ENCODE peak calls at places on chromosomes 16 and 17, in four cellular contexts. F is left lung, W is endodermal cell, K is SJCRH30. U is an unnamed sample.

GRCh38 chr17:36880506-36880905 is 56.8 kb upstream of the LHX1 start:
- DNase-seq in K (no peak), W (peak; percentile 42), F (no peak), U (no peak)

GRCh38 chr17:4194796-4195195 is 51.8 kb downstream of the CYB5D2 start:
- DNase-seq in F (no peak), W (no peak), K (no peak), U (no peak)

GRCh38 chr16:57863434-57864160 is 61.3 kb upstream of the KIFC3 start:
- DNase-seq in W (peak; percentile 88), K (peak; percentile 77), F (no peak), U (peak; percentile 77)

GRCh38 chr16:22257440-22257839 is 39.8 kb upstream of the POLR3E start:
- DNase-seq in W (peak; percentile 58), F (no peak), K (no peak), U (no peak)

GRCh38 chr17:35817196-35817595 is 7.9 kb downstream of the TAF15 start:
- DNase-seq in F (no peak), W (no peak), K (no peak), U (no peak)

GRCh38 chr17:11486726-11487310 is 111.5 kb upstream of the DNAH9 start:
- DNase-seq in W (peak; percentile 51), F (no peak), K (peak; percentile 40), U (no peak)

GRCh38 chr17:44280383-44280782 is 12.4 kb upstream of the SLC4A1 start:
- DNase-seq in W (peak; percentile 48), K (no peak), F (peak; percentile 48), U (no peak)

GRCh38 chr16:57610611-57611010 is 17.8 kb upstream of the ADGRG1 start:
- DNase-seq in K (no peak), F (no peak), W (peak; percentile 23), U (no peak)

GRCh38 chr17:7884581-7885356 is 3.8 kb upstream of the CHD3 start:
- DNase-seq in W (peak; percentile 65), F (peak; percentile 80), K (no peak), U (peak; percentile 66)

GRCh38 chr16:4006441-4006989 is 109.7 kb downstream of the ADCY9 start:
- DNase-seq in F (no peak), K (no peak), W (no peak), U (no peak)

GRCh38 chr17:80029235-80029974 is 6.3 kb downstream of the TBC1D16 start:
- DNase-seq in F (no peak), W (peak; percentile 71), K (peak; percentile 92), U (peak; percentile 95)

GRCh38 chr16:12527077-12527476 is 276.6 kb downstream of the CPPED1 start:
- DNase-seq in F (no peak), W (no peak), K (no peak), U (no peak)

GRCh38 chr16:80014241-80014939 is 413.9 kb upstream of the MAF start:
- DNase-seq in W (no peak), F (no peak), K (no peak), U (no peak)

GRCh38 chr17:31697838-31698237 is 161.2 kb downstream of the COPRS start:
- DNase-seq in F (no peak), K (no peak), W (no peak), U (no peak)

GRCh38 chr17:31535581-31535981 is 144.1 kb downstream of the RAB11FIP4 start:
- DNase-seq in F (no peak), W (no peak), K (peak; percentile 63), U (no peak)

GRCh38 chr17:30323895-30324319 is 9.9 kb downstream of the TMIGD1 start:
- DNase-seq in W (no peak), F (no peak), K (peak; percentile 26), U (peak; percentile 71)

GRCh38 chr16:56927471-56927870 is 4.5 kb upstream of the HERPUD1 start:
- DNase-seq in F (no peak), W (no peak), K (no peak), U (no peak)

GRCh38 chr17:10447035-10447931 is 22.1 kb downstream of the MYH4 start:
- DNase-seq in F (no peak), W (no peak), K (no peak), U (no peak)

GRCh38 chr16:66517586-66518263 is 32.2 kb downstream of the TK2 start:
- DNase-seq in K (no peak), F (no peak), W (peak; percentile 36), U (no peak)

GRCh38 chr16:12459401-12459791 is 344.3 kb downstream of the CPPED1 start:
- DNase-seq in F (peak; percentile 82), K (no peak), W (no peak), U (no peak)

GRCh38 chr17:58120195-58120822 is 27.9 kb upstream of the OR4D1 start:
- DNase-seq in F (no peak), W (peak; percentile 92), K (peak; percentile 82), U (no peak)

GRCh38 chr16:89115216-89115949 is 21.7 kb downstream of the ACSF3 start:
- DNase-seq in K (peak; percentile 60), W (no peak), F (peak; percentile 95), U (peak; percentile 80)

GRCh38 chr16:83400234-83400633 is 407.5 kb upstream of the HSBP1 start:
- DNase-seq in W (peak; percentile 84), F (no peak), K (peak; percentile 13), U (no peak)

GRCh38 chr17:67256075-67256732 is 11.2 kb upstream of the HELZ start:
- DNase-seq in F (no peak), K (no peak), W (no peak), U (no peak)

GRCh38 chr17:37088459-37088858 is 139.7 kb downstream of the AATF start:
- DNase-seq in W (no peak), K (no peak), F (no peak), U (no peak)

GRCh38 chr17:61833536-61834203 is 29.7 kb downstream of the BRIP1 start:
- DNase-seq in K (peak; percentile 16), W (no peak), F (no peak), U (no peak)

GRCh38 chr17:76446449-76447231 is 6.3 kb downstream of the UBE2O start:
- DNase-seq in F (no peak), K (peak; percentile 36), W (peak; percentile 82), U (no peak)

GRCh38 chr16:63742150-63742549 is 1379.7 kb downstream of the CDH11 start:
- DNase-seq in F (no peak), K (no peak), W (no peak), U (no peak)

GRCh38 chr16:3861808-3862451 is 18.6 kb downstream of the CREBBP start:
- DNase-seq in F (peak; percentile 85), W (no peak), K (no peak), U (no peak)

GRCh38 chr16:4517812-4518211 is 20.8 kb downstream of the CDIP1 start:
- DNase-seq in F (no peak), W (peak; percentile 92), K (peak; percentile 71), U (no peak)

GRCh38 chr16:84138824-84139627 is 6.0 kb downstream of the HSDL1 start:
- DNase-seq in K (peak; percentile 61), W (no peak), F (no peak), U (no peak)

GRCh38 chr16:85930321-85930720 is 31.4 kb downstream of the IRF8 start:
- DNase-seq in K (no peak), F (no peak), W (no peak), U (no peak)

GRCh38 chr16:85928411-85928820 is 29.5 kb downstream of the IRF8 start:
- DNase-seq in F (no peak), W (no peak), K (no peak), U (no peak)

GRCh38 chr16:85927938-85928337 is 29.0 kb downstream of the IRF8 start:
- DNase-seq in W (no peak), F (no peak), K (no peak), U (no peak)

GRCh38 chr16:85927326-85927725 is 28.4 kb downstream of the IRF8 start:
- DNase-seq in F (no peak), W (no peak), K (no peak), U (no peak)

DNA sequence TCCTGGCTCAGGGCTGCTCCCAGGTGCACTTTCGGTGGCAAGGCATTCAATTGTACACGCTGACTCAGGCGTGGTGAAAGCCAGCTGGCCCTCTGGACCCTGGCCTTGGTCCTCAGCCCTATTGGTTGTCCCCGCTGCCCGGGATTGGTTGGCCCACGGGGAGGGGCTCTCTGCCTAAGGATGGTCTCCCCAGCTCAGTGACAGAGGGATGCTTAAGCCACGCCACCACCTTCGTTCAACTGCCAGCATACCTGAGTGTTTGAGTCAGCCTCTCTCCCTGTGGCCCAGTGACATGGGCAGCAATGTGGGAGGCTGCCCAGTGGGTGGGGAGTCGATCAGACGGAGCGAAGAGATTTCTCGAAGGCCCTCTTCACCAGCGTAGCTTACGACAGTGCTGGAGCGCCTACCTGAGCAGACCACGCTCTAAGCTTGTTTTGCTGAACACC is 30.3 kb downstream of the IRF8 start:
- DNase-seq in W (peak; percentile 61), F (no peak), K (no peak), U (no peak)
- H3K4me1 ChIP-seq in W (no peaks in the 10 kb centered on the region), F (peaks cover 7% of the 10 kb centered on the region), K (no peaks in the 10 kb centered on the region), U (peaks cover 3% of the 10 kb centered on the region)

GRCh38 chr17:51257150-51258081 is 2.4 kb downstream of the MBTD1 start:
- DNase-seq in F (no peak), K (no peak), W (no peak), U (no peak)
- H3K4me1 ChIP-seq in F (peaks cover 11% of the 10 kb centered on the region), K (no peaks in the 10 kb centered on the region), W (no peaks in the 10 kb centered on the region), U (peaks cover 53% of the 10 kb centered on the region)

GRCh38 chr16:53775821-53776431 is 72.0 kb downstream of the FTO start:
- DNase-seq in F (no peak), W (no peak), K (peak; percentile 62), U (peak; percentile 68)
- H3K4me1 ChIP-seq in F (peaks cover 34% of the 10 kb centered on the region), W (peaks cover 3% of the 10 kb centered on the region), K (peaks cover 28% of the 10 kb centered on the region), U (peaks cover 84% of the 10 kb centered on the region)

GRCh38 chr16:17354121-17354750 is 116.5 kb downstream of the XYLT1 start:
- DNase-seq in K (no peak), F (no peak), W (no peak), U (no peak)

GRCh38 chr16:17348826-17349225 is 121.9 kb downstream of the XYLT1 start:
- DNase-seq in K (no peak), W (no peak), F (no peak), U (no peak)

GRCh38 chr16:17348042-17348783 is 122.5 kb downstream of the XYLT1 start:
- DNase-seq in K (no peak), F (no peak), W (no peak), U (no peak)

GRCh38 chr16:17350212-17350611 is 120.5 kb downstream of the XYLT1 start:
- DNase-seq in W (no peak), K (no peak), F (no peak), U (no peak)

GRCh38 chr16:17351471-17352045 is 119.2 kb downstream of the XYLT1 start:
- DNase-seq in F (no peak), K (no peak), W (no peak), U (no peak)
- H3K4me1 ChIP-seq in F (no peaks in the 10 kb centered on the region), K (no peaks in the 10 kb centered on the region), W (peaks cover 3% of the 10 kb centered on the region), U (peaks cover 19% of the 10 kb centered on the region)

GRCh38 chr17:71528210-71528609 is 592.6 kb upstream of the SOX9 start:
- DNase-seq in K (no peak), W (no peak), F (no peak), U (no peak)
- H3K4me1 ChIP-seq in K (no peaks in the 10 kb centered on the region), W (no peaks in the 10 kb centered on the region), F (no peaks in the 10 kb centered on the region), U (peaks cover 16% of the 10 kb centered on the region)

U was measured in suprapubic skin.